ENCODE peak calls at places on chromosomes 3 and 15, in seven cellular contexts. Q, O, A, S, J, W and M are unnamed samples.

GRCh38 chr15:83108266-83109219 is 1.1 kb downstream of the TM6SF1 start:
- DNase-seq in Q (no peak), O (no peak), A (peak; percentile 33), S (peak; percentile 46), J (no peak), W (peak; percentile 24), M (peak; percentile 90)

GRCh38 chr15:65094294-65094995 is 17.9 kb downstream of the KBTBD13 start:
- DNase-seq in Q (no peak), O (no peak), A (peak; percentile 22), S (no peak), J (no peak), W (no peak), M (no peak)

GRCh38 chr3:152942366-152942765 is 107.4 kb downstream of the P2RY1 start:
- DNase-seq in Q (no peak), O (no peak), A (no peak), S (no peak), J (no peak), W (no peak), M (no peak)

GRCh38 chr3:181847276-181847675 is 135.6 kb downstream of the SOX2 start:
- DNase-seq in Q (no peak), O (no peak), A (no peak), S (no peak), J (no peak), W (no peak), M (no peak)

GRCh38 chr3:81760215-81760614 is 1.2 kb downstream of the GBE1 start:
- DNase-seq in Q (no peak), O (no peak), A (no peak), S (no peak), J (no peak), W (no peak), M (peak; percentile 37)

GRCh38 chr3:30467596-30468238 is 138.7 kb upstream of the TGFBR2 start:
- DNase-seq in Q (no peak), O (no peak), A (no peak), S (no peak), J (no peak), W (no peak), M (no peak)

GRCh38 chr3:57917611-57918010 is 90.6 kb upstream of the FLNB start:
- DNase-seq in Q (no peak), O (no peak), A (no peak), S (no peak), J (no peak), W (no peak), M (no peak)

GRCh38 chr3:59821274-59821673 is 771.4 kb upstream of the CFAP20DC start:
- DNase-seq in Q (no peak), O (no peak), A (no peak), S (peak; percentile 15), J (no peak), W (no peak), M (no peak)

GRCh38 chr3:99570061-99570460 is 68.3 kb upstream of the COL8A1 start:
- DNase-seq in Q (no peak), O (no peak), A (no peak), S (no peak), J (no peak), W (no peak), M (no peak)

GRCh38 chr3:76986876-76987513 is 52.9 kb upstream of the ROBO2 start:
- DNase-seq in Q (no peak), O (no peak), A (peak; percentile 34), S (no peak), J (no peak), W (no peak), M (no peak)

GRCh38 chr3:116318370-116318769 is 126.9 kb downstream of the LSAMP start:
- DNase-seq in Q (no peak), O (no peak), A (no peak), S (no peak), J (no peak), W (no peak), M (no peak)

GRCh38 chr3:127645371-127646015 is 16.5 kb downstream of the PODXL2 start:
- DNase-seq in Q (no peak), O (no peak), A (no peak), S (no peak), J (no peak), W (no peak), M (no peak)

GRCh38 chr3:143634991-143635390 is 213.3 kb downstream of the SLC9A9 start:
- DNase-seq in Q (no peak), O (no peak), A (no peak), S (no peak), J (no peak), W (no peak), M (no peak)

GRCh38 chr15:89150762-89151305 is 62.6 kb downstream of the ABHD2 start:
- DNase-seq in Q (no peak), O (no peak), A (no peak), S (no peak), J (peak; percentile 50), W (no peak), M (no peak)

GRCh38 chr15:47466357-47466756 is 250.9 kb upstream of the SEMA6D start:
- DNase-seq in Q (no peak), O (no peak), A (no peak), S (no peak), J (no peak), W (no peak), M (peak; percentile 84)

GRCh38 chr3:140585828-140586227 is 92.0 kb upstream of the TRIM42 start:
- DNase-seq in Q (no peak), O (no peak), A (no peak), S (no peak), J (no peak), W (no peak), M (no peak)

GRCh38 chr15:36356978-36357582 is 222.3 kb upstream of the CDIN1 start:
- DNase-seq in Q (no peak), O (no peak), A (peak; percentile 21), S (no peak), J (no peak), W (no peak), M (peak; percentile 20)

GRCh38 chr3:114318295-114318694 is 24.5 kb downstream of the TIGIT start:
- DNase-seq in Q (no peak), O (no peak), A (no peak), S (no peak), J (no peak), W (no peak), M (no peak)

GRCh38 chr3:177519588-177519987 is 322.3 kb upstream of the TBL1XR1 start:
- DNase-seq in Q (no peak), O (no peak), A (no peak), S (no peak), J (no peak), W (no peak), M (no peak)

GRCh38 chr3:46406440-46406785 is 453 bp downstream of the CCR5AS start:
- DNase-seq in Q (no peak), O (no peak), A (no peak), S (peak; percentile 41), J (no peak), W (no peak), M (peak; percentile 59)

GRCh38 chr3:62277470-62277869 is 95.9 kb downstream of the FEZF2 start:
- DNase-seq in Q (no peak), O (no peak), A (peak; percentile 35), S (no peak), J (no peak), W (no peak), M (no peak)

GRCh38 chr3:73037369-73037699 is 24.1 kb upstream of the EBLN2 start:
- DNase-seq in Q (no peak), O (no peak), A (no peak), S (no peak), J (peak; percentile 10), W (no peak), M (peak; percentile 51)

GRCh38 chr3:107431048-107431297 is 53.7 kb downstream of the CCDC54 start:
- DNase-seq in Q (no peak), O (no peak), A (no peak), S (no peak), J (no peak), W (no peak), M (peak; percentile 27)

GRCh38 chr3:135084404-135084803 is 289.3 kb downstream of the EPHB1 start:
- DNase-seq in Q (no peak), O (no peak), A (no peak), S (no peak), J (no peak), W (no peak), M (no peak)

GRCh38 chr3:16101295-16102186 is 72.9 kb upstream of the GALNT15 start:
- DNase-seq in Q (peak; percentile 97), O (peak; percentile 31), A (no peak), S (no peak), J (peak; percentile 49), W (no peak), M (peak; percentile 20)

GRCh38 chr3:190533511-190534282 is 19.8 kb downstream of the IL1RAP start:
- DNase-seq in Q (no peak), O (peak; percentile 43), A (no peak), S (no peak), J (no peak), W (no peak), M (peak; percentile 56)
- H3K4me2 ChIP-seq in Q (peak overlapping the region; percentile 20), O (peak overlapping the region; percentile 64), A (peak overlapping the region; percentile 14), S (no peak overlapping the region), J (no peak overlapping the region), W (no peak overlapping the region), M (peak overlapping the region; percentile 2)

GRCh38 chr3:122928396-122929187 is 99.0 kb downstream of the SEMA5B start:
- DNase-seq in Q (no peak), O (no peak), A (no peak), S (no peak), J (no peak), W (no peak), M (no peak)

GRCh38 chr3:122930371-122930997 is 97.1 kb downstream of the SEMA5B start:
- DNase-seq in Q (no peak), O (no peak), A (no peak), S (no peak), J (peak; percentile 39), W (no peak), M (no peak)

GRCh38 chr3:122929188-122929465 is 98.4 kb downstream of the SEMA5B start:
- DNase-seq in Q (no peak), O (no peak), A (peak; percentile 65), S (no peak), J (no peak), W (no peak), M (no peak)

GRCh38 chr3:122931636-122932035 is 95.9 kb downstream of the SEMA5B start:
- DNase-seq in Q (no peak), O (no peak), A (no peak), S (no peak), J (peak; percentile 20), W (no peak), M (no peak)

GRCh38 chr3:122929576-122930365 is 97.8 kb downstream of the SEMA5B start:
- DNase-seq in Q (no peak), O (no peak), A (peak; percentile 78), S (no peak), J (no peak), W (no peak), M (no peak)
- H3K27ac ChIP-seq in Q (no peak overlapping the region), O (no peak overlapping the region), A (peak overlapping the region; percentile 59), S (no peak overlapping the region), J (no peak overlapping the region), W (no peak overlapping the region), M (no peak overlapping the region)

GRCh38 chr15:91855684-91856553 is 2.4 kb downstream of the SLCO3A1 start:
- DNase-seq in Q (no peak), O (peak; percentile 73), A (peak; percentile 45), S (no peak), J (peak; percentile 3), W (peak; percentile 33), M (no peak)
- TF ChIP-seq MAX in Q (no peak), O (no peak), A (no peak), S (no peak), J (no peak), W (no peak), M (no peak)

DNA sequence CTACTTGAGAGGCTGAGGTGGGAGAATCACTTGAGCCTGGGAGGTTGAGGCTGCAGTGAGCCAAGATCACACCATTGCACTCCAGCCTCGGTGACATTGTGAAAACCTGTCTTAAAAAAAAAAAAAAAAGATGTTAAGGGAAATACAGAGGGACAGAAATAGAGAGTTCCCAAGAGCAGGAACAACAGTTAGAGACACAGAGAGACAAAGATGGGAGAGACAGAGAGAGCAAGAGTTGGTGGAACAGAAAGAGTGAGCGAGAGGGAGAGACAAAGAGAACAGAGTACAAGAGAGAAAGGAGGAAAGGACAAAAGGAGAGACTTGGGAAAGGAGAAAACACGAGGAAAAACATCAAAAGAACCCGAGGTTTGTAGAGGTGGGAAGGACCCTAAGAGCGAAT is 35.8 kb downstream of the BHLHE40 start:
- DNase-seq in Q (no peak), O (no peak), A (no peak), S (no peak), J (no peak), W (no peak), M (no peak)
- H3K4me2 ChIP-seq in Q (no peak overlapping the region), O (no peak overlapping the region), A (no peak overlapping the region), S (no peak overlapping the region), J (no peak overlapping the region), W (no peak overlapping the region), M (no peak overlapping the region)